ENCODE peak calls at places on chromosomes 6 and 20, in five cellular contexts. K is Peyer's patch, D is fibroblast of pulmonary artery, T is left lung, U is A549. G is an unnamed sample.

GRCh38 chr20:62439218-62439617 is 11.9 kb upstream of the RBBP8NL start:
- DNase-seq in K (no peak), T (no peak), U (no peak), D (no peak), G (no peak)

GRCh38 chr20:20184149-20184548 is 131.8 kb downstream of the CFAP61 start:
- DNase-seq in K (no peak), U (peak), T (no peak), D (peak), G (no peak)

GRCh38 chr20:23049201-23049932 is at the start of gene THBD:
- DNase-seq in T (peak), K (no peak), D (peak), U (peak), G (no peak)

GRCh38 chr6:4812068-4812467 is 35.9 kb downstream of the CDYL start:
- DNase-seq in K (no peak), D (peak), T (no peak), U (no peak), G (no peak)

GRCh38 chr6:100163035-100163434 is 169.0 kb upstream of the MCHR2 start:
- DNase-seq in D (no peak), U (no peak), T (no peak), K (no peak), G (no peak)

GRCh38 chr6:15322184-15322583 is 76.3 kb downstream of the JARID2 start:
- DNase-seq in T (no peak), D (no peak), U (no peak), K (no peak), G (no peak)

GRCh38 chr20:39170896-39171463 is 208.8 kb downstream of the DHX35 start:
- DNase-seq in T (no peak), U (no peak), D (no peak), K (no peak), G (no peak)

GRCh38 chr20:63737940-63738686 is 1.5 kb upstream of the SLC2A4RG start:
- DNase-seq in K (peak), T (peak), D (no peak), U (no peak), G (no peak)

GRCh38 chr20:1301031-1301529 is 27.9 kb downstream of the SDCBP2 start:
- DNase-seq in U (peak), T (no peak), D (peak), K (no peak), G (no peak)

GRCh38 chr6:73285674-73286283 is 22.8 kb upstream of the KHDC1 start:
- DNase-seq in U (peak), T (no peak), D (peak), K (no peak), G (peak)

GRCh38 chr6:13485923-13486557 is 1.4 kb downstream of the GFOD1 start:
- DNase-seq in D (peak), T (no peak), U (peak), K (peak), G (no peak)

GRCh38 chr20:21613512-21613911 is 92.0 kb upstream of the PAX1 start:
- DNase-seq in K (no peak), U (no peak), T (no peak), D (no peak), G (no peak)

GRCh38 chr6:107616776-107617175 is 126.9 kb downstream of the SOBP start:
- DNase-seq in D (no peak), U (no peak), T (no peak), K (no peak), G (no peak)

GRCh38 chr20:25177890-25178321 is 17.6 kb upstream of the ENTPD6 start:
- DNase-seq in T (no peak), U (no peak), K (no peak), D (peak), G (no peak)

GRCh38 chr6:157606516-157606915 is 216.5 kb upstream of the SNX9 start:
- DNase-seq in K (no peak), D (no peak), T (no peak), U (no peak), G (no peak)

GRCh38 chr6:43009124-43009523 is 4.6 kb downstream of the MEA1 start:
- DNase-seq in D (peak), K (peak), U (peak), T (no peak), G (no peak)

GRCh38 chr6:8435845-8436168 is 462 bp upstream of the SLC35B3 start:
- DNase-seq in D (no peak), K (no peak), U (no peak), T (no peak), G (no peak)

GRCh38 chr6:136640132-136640915 is 90.1 kb upstream of the MAP7 start:
- DNase-seq in U (no peak), K (no peak), T (no peak), D (peak), G (no peak)

GRCh38 chr6:136582702-136583471 is 32.7 kb upstream of the MAP7 start:
- DNase-seq in U (peak), K (no peak), T (no peak), D (peak), G (no peak)

GRCh38 chr6:48626421-48626820 is 515.4 kb upstream of the PTCHD4 start:
- DNase-seq in K (no peak), T (no peak), D (no peak), U (no peak), G (no peak)

GRCh38 chr6:142827356-142827755 is 117.6 kb downstream of the HIVEP2 start:
- DNase-seq in D (peak), U (no peak), K (no peak), T (no peak), G (no peak)

GRCh38 chr6:149895702-149896310 is 2.1 kb downstream of the RAET1E start:
- DNase-seq in T (no peak), D (peak), K (no peak), U (peak), G (no peak)

GRCh38 chr20:49345538-49345937 is 67.7 kb upstream of the ZNFX1 start:
- DNase-seq in D (peak), K (no peak), U (peak), T (no peak), G (no peak)

GRCh38 chr6:163533443-163533842 is 118.9 kb downstream of the QKI start:
- DNase-seq in K (no peak), D (peak), U (peak), T (no peak), G (peak)

GRCh38 chr20:24600012-24600411 is 130.6 kb downstream of the SYNDIG1 start:
- DNase-seq in D (no peak), U (no peak), K (no peak), T (no peak), G (no peak)

GRCh38 chr6:85390775-85391174 is 59.1 kb upstream of the NT5E start:
- DNase-seq in U (peak), T (no peak), D (peak), K (no peak), G (peak)

GRCh38 chr6:36033935-36034334 is 6.3 kb downstream of the MAPK14 start:
- DNase-seq in K (no peak), T (no peak), U (peak), D (no peak), G (no peak)

GRCh38 chr20:24871429-24872213 is 77.4 kb upstream of the CST7 start:
- DNase-seq in T (no peak), U (no peak), K (no peak), D (no peak), G (no peak)

GRCh38 chr6:56370127-56370540 is 122.8 kb upstream of the COL21A1 start:
- DNase-seq in U (peak), T (no peak), K (no peak), D (peak), G (no peak)

GRCh38 chr6:149233056-149233715 is 84.3 kb upstream of the TAB2 start:
- DNase-seq in K (no peak), D (peak), T (no peak), U (peak), G (peak)

GRCh38 chr6:118705799-118706481 is 54.5 kb upstream of the CEP85L start:
- DNase-seq in K (no peak), T (no peak), U (no peak), D (peak), G (peak)
- H3K4me3 ChIP-seq in K (no peak), T (no peak), U (no peak), D (peak), G (peak)

GRCh38 chr6:81795890-81796289 is 43.4 kb upstream of the TENT5A start:
- DNase-seq in U (no peak), K (no peak), T (no peak), D (no peak), G (no peak)
- TF ChIP-seq CTCF in U (no peak), K (no peak), T (no peak), D (no peak), G (no peak)

GRCh38 chr6:106477790-106478189 is 117.3 kb downstream of the CRYBG1 start:
- DNase-seq in U (no peak), T (no peak), K (no peak), D (no peak), G (no peak)

GRCh38 chr6:106475280-106475679 is 114.8 kb downstream of the CRYBG1 start:
- DNase-seq in K (no peak), T (no peak), U (no peak), D (no peak), G (no peak)

GRCh38 chr6:106476326-106477105 is 116.0 kb downstream of the CRYBG1 start:
- DNase-seq in U (no peak), T (no peak), D (peak), K (no peak), G (peak)

GRCh38 chr6:106474476-106474875 is 114.0 kb downstream of the CRYBG1 start:
- DNase-seq in U (no peak), T (no peak), K (no peak), D (no peak), G (no peak)

DNA sequence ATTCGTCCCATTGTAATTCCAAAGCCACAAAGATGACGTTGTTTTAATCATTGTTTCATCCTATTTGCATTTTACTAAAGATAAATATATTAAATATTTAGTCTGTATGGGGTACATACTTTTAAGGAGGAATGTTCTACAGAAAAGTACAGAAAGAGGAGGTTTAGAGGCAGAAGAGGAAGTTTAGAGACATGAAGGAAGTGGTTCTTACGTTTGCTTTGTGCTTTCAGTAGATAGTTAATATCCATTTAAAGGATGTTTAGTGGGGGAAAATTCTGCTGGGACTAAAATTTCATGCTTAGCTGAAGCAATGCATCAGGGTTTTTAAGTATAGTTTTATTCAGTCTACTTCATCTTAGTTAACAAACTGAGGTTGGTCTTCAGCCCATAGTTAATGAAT is 116.6 kb downstream of the CRYBG1 start:
- DNase-seq in U (no peak), T (no peak), D (no peak), K (no peak), G (no peak)
- H3K4me3 ChIP-seq in U (no peak), T (no peak), D (no peak), K (no peak), G (no peak)

GRCh38 chr20:12237772-12238171 is 320.1 kb downstream of the BTBD3 start:
- DNase-seq in T (no peak), U (no peak), D (peak), K (no peak), G (no peak)
- TF ChIP-seq CTCF in T (no peak), U (no peak), D (no peak), K (no peak), G (no peak)